ENCODE peak calls at places on chromosomes 13 and 19, in four cellular contexts. I is mucosa of gallbladder; J is CD8-positive, alpha-beta memory T cell; V is anterior cingulate cortex. L is an unnamed sample.
A peak's percentile ranks its signal among the peaks of the same experiment; 100 is the strongest.

GRCh38 chr19:7515471-7516226 is at the start of gene ZNF358:
- DNase-seq in I (peak; percentile 62), J (no peak), V (peak; percentile 80), L (peak; percentile 58)

GRCh38 chr13:31909889-31910551 is 121.6 kb upstream of the FRY start:
- DNase-seq in I (peak; percentile 63), J (peak; percentile 36), V (peak; percentile 13), L (peak; percentile 21)

GRCh38 chr19:3849092-3849491 is 19.7 kb downstream of the ZFR2 start:
- DNase-seq in I (no peak), J (peak; percentile 39), V (no peak), L (no peak)

GRCh38 chr13:33316890-33317289 is 31.3 kb upstream of the STARD13 start:
- DNase-seq in I (no peak), J (no peak), V (no peak), L (no peak)

GRCh38 chr13:109788372-109789195 is 2.2 kb upstream of the IRS2 start:
- DNase-seq in I (no peak), J (no peak), V (no peak), L (no peak)

GRCh38 chr13:79485014-79485441 is 4.1 kb downstream of the NDFIP2 start:
- DNase-seq in I (peak; percentile 46), J (no peak), V (no peak), L (peak; percentile 62)

GRCh38 chr13:35092751-35093150 is 150.7 kb downstream of the NBEA start:
- DNase-seq in I (no peak), J (no peak), V (no peak), L (no peak)

GRCh38 chr19:55255618-55256423 is 3.0 kb downstream of the PPP6R1 start:
- DNase-seq in I (no peak), J (peak; percentile 37), V (no peak), L (peak; percentile 41)

GRCh38 chr19:38228005-38228377 is 4.0 kb upstream of the DPF1 start:
- DNase-seq in I (no peak), J (no peak), V (no peak), L (no peak)

GRCh38 chr19:4557186-4557970 is 2.1 kb downstream of the SEMA6B start:
- DNase-seq in I (no peak), J (no peak), V (no peak), L (no peak)

L was measured in SJSA1.